ENCODE peak calls at places on chromosomes 11 and 22, in seven cellular contexts. U, M, J, Z, S, P and K are unnamed samples.

GRCh38 chr11:75668508-75669297 is at the start of gene MAP6:
- DNase-seq in S (peak; percentile 24), M (no peak), J (no peak), U (peak; percentile 74), P (peak; percentile 16), Z (peak; percentile 32), K (no peak)

GRCh38 chr22:28857288-28857687 is 26.1 kb upstream of the ZNRF3 start:
- DNase-seq in Z (no peak), J (no peak), P (no peak), U (no peak), M (no peak), S (no peak), K (no peak)

GRCh38 chr11:75689861-75690641 is 21.2 kb upstream of the MAP6 start:
- DNase-seq in P (no peak), U (no peak), S (no peak), Z (no peak), J (no peak), M (no peak), K (no peak)

GRCh38 chr11:15075162-15075526 is 1.8 kb downstream of the CALCB start:
- DNase-seq in P (no peak), J (no peak), U (no peak), Z (no peak), M (no peak), S (no peak), K (no peak)

GRCh38 chr11:85718991-85719807 is 33.2 kb upstream of the CCDC89 start:
- DNase-seq in S (no peak), M (peak; percentile 98), Z (no peak), P (peak; percentile 74), J (peak; percentile 23), U (no peak), K (peak; percentile 95)

GRCh38 chr22:31857247-31857646 is 87.1 kb upstream of the YWHAH start:
- DNase-seq in J (no peak), U (peak; percentile 93), S (peak; percentile 41), M (no peak), Z (no peak), P (no peak), K (no peak)

GRCh38 chr11:94199367-94200130 is 70.9 kb downstream of the PANX1 start:
- DNase-seq in S (no peak), M (no peak), P (no peak), U (no peak), J (no peak), Z (no peak), K (no peak)

GRCh38 chr11:121904148-121904547 is 211.9 kb downstream of the BLID start:
- DNase-seq in J (no peak), Z (no peak), U (no peak), S (no peak), P (peak; percentile 51), M (no peak), K (no peak)

GRCh38 chr11:86141645-86142569 is 73.0 kb upstream of the PICALM start:
- DNase-seq in Z (no peak), S (no peak), U (no peak), P (no peak), J (no peak), M (no peak), K (no peak)

GRCh38 chr22:19880786-19881569 is 26.3 kb upstream of the GNB1L start:
- DNase-seq in M (no peak), Z (no peak), U (no peak), J (peak; percentile 64), P (no peak), S (peak; percentile 77), K (peak; percentile 70)

GRCh38 chr11:9600651-9601040 is 27.2 kb downstream of the WEE1 start:
- DNase-seq in M (no peak), P (no peak), J (no peak), S (no peak), Z (peak; percentile 22), U (no peak), K (no peak)

GRCh38 chr11:123452799-123453198 is 22.7 kb downstream of the GRAMD1B start:
- DNase-seq in P (peak; percentile 40), U (no peak), M (no peak), Z (no peak), S (no peak), J (no peak), K (no peak)

GRCh38 chr11:69044111-69045013 is 4.4 kb upstream of the TPCN2 start:
- DNase-seq in Z (peak; percentile 37), U (peak; percentile 13), P (peak; percentile 78), S (peak; percentile 63), M (peak; percentile 47), J (peak; percentile 68), K (peak; percentile 84)

GRCh38 chr22:32764330-32765116 is 37.0 kb upstream of the TIMP3 start:
- DNase-seq in P (no peak), U (no peak), S (no peak), Z (no peak), M (no peak), J (no peak), K (peak; percentile 53)

GRCh38 chr11:41788177-41788576 is 328.7 kb upstream of the LRRC4C start:
- DNase-seq in U (no peak), M (no peak), Z (no peak), S (no peak), P (no peak), J (no peak), K (no peak)